ENCODE peak calls at places on chromosomes 4 and X, in four cellular contexts. N is IMR-90, J is mesendoderm, E is H1. K is an unnamed sample.

GRCh38 chrX:141468940-141469339 is 115.6 kb downstream of the SPANXA1 start:
- DNase-seq in N (peak), J (no peak), E (no peak), K (no peak)

GRCh38 chr4:184472540-184473264 is 1.6 kb downstream of the IRF2 start:
- DNase-seq in N (peak), J (peak), E (no peak), K (peak)

GRCh38 chr4:67556426-67556825 is 2.1 kb upstream of the STAP1 start:
- DNase-seq in N (no peak), J (no peak), E (no peak), K (no peak)

GRCh38 chr4:336099-336892 is 1.3 kb upstream of the ZNF141 start:
- DNase-seq in N (no peak), J (peak), E (no peak), K (peak)

GRCh38 chr4:3310301-3311094 is 17.7 kb downstream of the RGS12 start:
- DNase-seq in N (no peak), J (no peak), E (no peak), K (peak)

GRCh38 chr4:169236901-169237626 is 33.7 kb downstream of the SH3RF1 start:
- DNase-seq in N (no peak), J (no peak), E (no peak), K (no peak)

GRCh38 chr4:73341454-73341853 is 62.6 kb upstream of the ALB start:
- DNase-seq in N (peak), J (peak), E (no peak), K (peak)

GRCh38 chr4:176875441-176875930 is 82.8 kb upstream of the VEGFC start:
- DNase-seq in N (no peak), J (no peak), E (no peak), K (no peak)

GRCh38 chrX:45505214-45505613 is 304.5 kb upstream of the DIPK2B start:
- DNase-seq in N (peak), J (no peak), E (no peak), K (no peak)

GRCh38 chrX:47587091-47587891 is 5.1 kb downstream of the TIMP1 start:
- DNase-seq in N (peak), J (no peak), E (no peak), K (no peak)

GRCh38 chr4:184252136-184253071 is 34.7 kb upstream of the ENPP6 start:
- DNase-seq in N (no peak), J (no peak), E (no peak), K (no peak)

GRCh38 chr4:124806403-124806802 is 93.9 kb upstream of the ANKRD50 start:
- DNase-seq in N (peak), J (peak), E (peak), K (no peak)

GRCh38 chr4:180134116-180134866 is 2108.9 kb upstream of the TENM3 start:
- DNase-seq in N (no peak), J (no peak), E (no peak), K (no peak)

GRCh38 chr4:136650541-136651277 is 881.6 kb downstream of the PCDH18 start:
- DNase-seq in N (peak), J (peak), E (no peak), K (no peak)

GRCh38 chr4:112857461-112857860 is 192.0 kb upstream of the ANK2 start:
- DNase-seq in N (peak), J (peak), E (no peak), K (no peak)

GRCh38 chr4:156378053-156378665 is 424.5 kb upstream of the CTSO start:
- DNase-seq in N (peak), J (peak), E (no peak), K (peak)

GRCh38 chrX:7088968-7089615 is 58.4 kb upstream of the STS start:
- DNase-seq in N (no peak), J (peak), E (no peak), K (peak)

DNA sequence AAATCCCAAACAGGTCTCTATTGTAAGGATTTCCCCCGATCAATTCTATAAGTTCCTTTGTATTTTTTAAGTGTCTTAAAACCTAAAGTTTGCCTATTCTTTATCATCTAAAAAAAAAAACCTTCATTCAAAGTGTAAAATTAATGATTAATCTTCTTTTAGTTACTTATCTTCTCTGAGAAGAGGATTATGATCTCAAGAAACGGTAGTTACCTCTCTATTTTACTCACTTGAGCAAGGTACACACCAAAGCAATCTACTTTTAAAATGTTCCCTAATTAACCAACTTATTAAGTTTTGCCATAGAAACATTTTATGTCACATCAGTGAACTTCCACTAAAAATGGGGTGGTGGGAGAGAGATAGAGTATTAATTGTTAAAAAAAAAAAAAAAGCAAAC is 15.2 kb upstream of the GALNT7 start:
- DNase-seq in N (no peak), J (no peak), E (no peak), K (no peak)
- H4K5ac ChIP-seq in N (no peak), J (no peak), E (no peak), K (no peak)

DNA sequence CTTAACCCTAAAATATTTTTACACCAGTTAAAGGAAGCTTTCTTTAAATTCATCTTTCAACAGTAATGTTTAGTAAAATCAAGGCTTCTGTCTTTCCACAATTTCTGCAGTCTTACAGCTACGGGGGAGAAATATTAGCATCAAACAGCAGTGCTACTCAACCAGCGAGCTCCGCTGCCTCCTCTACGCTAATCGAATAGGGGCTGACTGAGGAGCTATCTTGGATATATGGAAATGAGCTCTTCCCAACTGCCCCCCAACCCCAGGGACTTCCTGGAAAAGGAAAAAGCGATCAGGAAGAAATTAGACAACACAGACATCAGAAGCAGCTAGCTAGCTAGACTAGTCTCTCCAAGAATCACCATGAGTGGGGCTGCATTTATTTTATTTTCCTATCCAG is 7.7 kb downstream of the NKX6-1 start:
- DNase-seq in N (no peak), J (no peak), E (no peak), K (no peak)
- H4K5ac ChIP-seq in N (no peak), J (no peak), E (no peak), K (no peak)

GRCh38 chr4:40040908-40041307 is 15.7 kb upstream of the N4BP2 start:
- DNase-seq in N (no peak), J (no peak), E (no peak), K (no peak)

GRCh38 chr4:40038972-40039371 is 17.7 kb upstream of the N4BP2 start:
- DNase-seq in N (peak), J (no peak), E (no peak), K (no peak)

GRCh38 chr4:40046311-40046980 is 10.2 kb upstream of the N4BP2 start:
- DNase-seq in N (peak), J (peak), E (no peak), K (no peak)

GRCh38 chr4:40043786-40044185 is 12.9 kb upstream of the N4BP2 start:
- DNase-seq in N (no peak), J (no peak), E (no peak), K (peak)
- H4K5ac ChIP-seq in N (no peak), J (no peak), E (no peak), K (no peak)

GRCh38 chrX:131944936-131945902 is 77.9 kb upstream of the STK26 start:
- DNase-seq in N (no peak), J (peak), E (no peak), K (no peak)
- H4K5ac ChIP-seq in N (no peak), J (no peak), E (no peak), K (no peak)

GRCh38 chr4:131006388-131006787 is 1910.4 kb downstream of the C4orf33 start:
- DNase-seq in N (no peak), J (peak), E (no peak), K (no peak)

GRCh38 chr4:130995988-130996387 is 1900.0 kb downstream of the C4orf33 start:
- DNase-seq in N (no peak), J (no peak), E (no peak), K (no peak)

GRCh38 chr4:131002132-131002531 is 1906.2 kb downstream of the C4orf33 start:
- DNase-seq in N (no peak), J (no peak), E (no peak), K (no peak)

DNA sequence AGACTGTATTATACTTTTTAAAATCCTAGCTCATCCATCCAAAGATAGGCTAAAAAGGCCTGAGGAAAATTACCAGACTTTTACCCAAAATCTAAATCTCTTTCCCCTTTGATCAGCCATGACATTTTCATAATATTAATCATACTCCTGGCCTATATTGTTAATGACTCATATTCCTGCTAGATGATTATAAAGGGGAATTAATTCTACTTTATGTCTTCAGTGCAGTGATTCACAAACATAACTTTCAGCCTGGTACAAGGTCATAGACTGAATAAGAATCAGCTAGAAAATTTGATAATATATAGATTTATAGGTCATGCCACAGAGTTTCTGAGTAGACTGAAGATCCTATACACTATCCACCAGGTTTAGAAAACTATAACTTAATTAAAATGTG is 1905.4 kb downstream of the C4orf33 start:
- DNase-seq in N (no peak), J (no peak), E (no peak), K (no peak)
- H4K5ac ChIP-seq in N (no peak), J (no peak), E (no peak), K (no peak)

DNA sequence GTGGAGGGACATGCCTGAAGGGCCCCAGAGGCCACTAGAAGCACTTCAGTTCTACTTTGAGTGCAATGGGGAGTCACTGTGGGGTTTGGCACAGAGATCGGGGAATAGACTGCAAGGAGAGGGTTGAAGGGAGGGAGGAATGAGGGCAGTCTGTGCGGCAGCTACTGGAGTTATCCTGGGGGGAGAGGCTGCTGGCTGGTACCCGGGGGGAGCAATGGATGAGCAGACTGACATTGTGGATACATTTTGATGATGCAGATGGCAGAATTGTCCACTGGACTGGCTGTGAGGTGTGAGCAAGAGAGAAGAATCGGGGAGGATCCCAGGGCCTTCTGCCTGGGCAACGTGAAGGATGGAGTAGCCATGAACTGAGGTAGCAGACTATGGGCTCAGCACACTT is 2.8 kb upstream of the MAMLD1 start:
- DNase-seq in N (no peak), J (no peak), E (no peak), K (no peak)
- H4K5ac ChIP-seq in N (no peak), J (no peak), E (no peak), K (no peak)

K was measured in H9.